ENCODE peak calls at places on chromosomes 11 and 22, in five cellular contexts. K is GM12878, M is H1, X is HepG2, Z is K562. N is an unnamed sample.

GRCh38 chr11:118144301-118144701 is 8.3 kb downstream of the SCN4B start:
- DNase-seq in K (no peak), M (no peak), X (no peak), Z (no peak), N (no peak)

GRCh38 chr11:42249401-42249800 is 789.9 kb upstream of the LRRC4C start:
- DNase-seq in K (no peak), M (no peak), X (no peak), Z (no peak), N (no peak)

GRCh38 chr11:122215244-122215992 is 99.4 kb upstream of the BLID start:
- DNase-seq in K (no peak), M (peak; percentile 68), X (peak; percentile 29), Z (peak; percentile 24), N (peak; percentile 88)

GRCh38 chr11:63802637-63803414 is 10.4 kb upstream of the SPINDOC start:
- DNase-seq in K (no peak), M (no peak), X (no peak), Z (peak; percentile 66), N (no peak)

GRCh38 chr11:43952020-43952400 is 9.6 kb downstream of the C11orf96 start:
- DNase-seq in K (no peak), M (no peak), X (no peak), Z (no peak), N (no peak)

GRCh38 chr11:126059238-126059761 is 3.4 kb downstream of the CDON start:
- DNase-seq in K (no peak), M (no peak), X (no peak), Z (no peak), N (peak; percentile 51)

GRCh38 chr22:50517495-50518260 is 7.7 kb downstream of the SCO2 start:
- DNase-seq in K (no peak), M (no peak), X (no peak), Z (no peak), N (peak; percentile 14)

GRCh38 chr11:1908579-1908978 is 10.9 kb upstream of the TNNT3 start:
- DNase-seq in K (no peak), M (no peak), X (no peak), Z (no peak), N (no peak)

GRCh38 chr22:47204002-47204979 is 441.8 kb downstream of the TBC1D22A start:
- DNase-seq in K (no peak), M (no peak), X (no peak), Z (no peak), N (no peak)

GRCh38 chr11:77602385-77603105 is 12.8 kb downstream of the AQP11 start:
- DNase-seq in K (no peak), M (no peak), X (peak; percentile 72), Z (peak; percentile 30), N (no peak)

GRCh38 chr11:120316880-120317688 is 8.0 kb upstream of the TLCD5 start:
- DNase-seq in K (no peak), M (no peak), X (no peak), Z (no peak), N (no peak)

GRCh38 chr22:38033522-38034277 is 23.5 kb upstream of the PICK1 start:
- DNase-seq in K (no peak), M (no peak), X (no peak), Z (peak; percentile 13), N (no peak)

GRCh38 chr11:86551693-86552092 is 120.7 kb downstream of the ME3 start:
- DNase-seq in K (no peak), M (no peak), X (peak; percentile 33), Z (no peak), N (no peak)

GRCh38 chr11:9264381-9265210 is 554 bp downstream of the DENND5A start:
- DNase-seq in K (no peak), M (no peak), X (no peak), Z (no peak), N (peak; percentile 60)

GRCh38 chr11:2563216-2564007 is 118.6 kb downstream of the KCNQ1 start:
- DNase-seq in K (no peak), M (no peak), X (peak; percentile 96), Z (no peak), N (no peak)

GRCh38 chr11:74449369-74449931 is 17.9 kb downstream of the KCNE3 start:
- DNase-seq in K (peak; percentile 28), M (no peak), X (peak; percentile 52), Z (peak; percentile 50), N (peak; percentile 56)

GRCh38 chr22:19094393-19094997 is 27.7 kb downstream of the DGCR2 start:
- DNase-seq in K (no peak), M (no peak), X (no peak), Z (peak; percentile 27), N (no peak)

GRCh38 chr11:70244698-70245097 is 25.8 kb upstream of the PPFIA1 start:
- DNase-seq in K (no peak), M (no peak), X (no peak), Z (no peak), N (no peak)

GRCh38 chr22:20552450-20552894 is 45.1 kb downstream of the MED15 start:
- DNase-seq in K (no peak), M (no peak), X (peak; percentile 67), Z (no peak), N (no peak)

GRCh38 chr11:65575568-65576231 is at the start of gene EHBP1L1:
- DNase-seq in K (peak; percentile 70), M (no peak), X (no peak), Z (peak; percentile 91), N (peak; percentile 91)

GRCh38 chr22:30078320-30079311 is 1.6 kb upstream of the HORMAD2 start:
- DNase-seq in K (peak; percentile 74), M (no peak), X (no peak), Z (no peak), N (no peak)

GRCh38 chr11:114317738-114318137 is 21.5 kb downstream of the NNMT start:
- DNase-seq in K (no peak), M (no peak), X (no peak), Z (no peak), N (peak; percentile 39)

GRCh38 chr22:46073683-46074504 is 76.4 kb upstream of the PPARA start:
- DNase-seq in K (no peak), M (no peak), X (no peak), Z (no peak), N (no peak)

GRCh38 chr11:79165908-79166307 is 274.9 kb downstream of the TENM4 start:
- DNase-seq in K (no peak), M (no peak), X (no peak), Z (no peak), N (no peak)

GRCh38 chr22:31789803-31790202 is 36.0 kb downstream of the DEPDC5 start:
- DNase-seq in K (no peak), M (no peak), X (no peak), Z (no peak), N (no peak)

GRCh38 chr11:64065141-64065465 is 29.4 kb downstream of the FLRT1 start:
- DNase-seq in K (no peak), M (no peak), X (no peak), Z (no peak), N (no peak)

GRCh38 chr11:130473795-130474377 is 25.4 kb downstream of the ADAMTS15 start:
- DNase-seq in K (no peak), M (no peak), X (no peak), Z (no peak), N (no peak)

GRCh38 chr11:85884581-85885021 is 29.4 kb downstream of the CCDC83 start:
- DNase-seq in K (no peak), M (no peak), X (no peak), Z (no peak), N (no peak)

GRCh38 chr11:86459002-86459385 is 84.3 kb downstream of the CCDC81 start:
- DNase-seq in K (no peak), M (no peak), X (no peak), Z (no peak), N (no peak)

GRCh38 chr11:85076535-85077330 is 550.4 kb downstream of the DLG2 start:
- DNase-seq in K (no peak), M (no peak), X (no peak), Z (no peak), N (no peak)

GRCh38 chr22:32200752-32201151 is 4.1 kb downstream of the RFPL2 start:
- DNase-seq in K (no peak), M (no peak), X (no peak), Z (no peak), N (no peak)

GRCh38 chr22:20064140-20064480 is 15.9 kb upstream of the DGCR8 start:
- DNase-seq in K (no peak), M (no peak), X (no peak), Z (no peak), N (no peak)

GRCh38 chr22:24444251-24444650 is 16.9 kb downstream of the ADORA2A start:
- DNase-seq in K (no peak), M (no peak), X (no peak), Z (no peak), N (no peak)

GRCh38 chr22:24441406-24442351 is 14.3 kb downstream of the ADORA2A start:
- DNase-seq in K (no peak), M (no peak), X (no peak), Z (no peak), N (peak; percentile 79)

GRCh38 chr22:24443668-24444067 is 16.3 kb downstream of the ADORA2A start:
- DNase-seq in K (no peak), M (no peak), X (no peak), Z (no peak), N (no peak)

GRCh38 chr22:24440718-24441405 is 13.5 kb downstream of the ADORA2A start:
- DNase-seq in K (no peak), M (no peak), X (no peak), Z (no peak), N (peak; percentile 23)

GRCh38 chr22:24442352-24442744 is 14.9 kb downstream of the ADORA2A start:
- DNase-seq in K (no peak), M (no peak), X (no peak), Z (no peak), N (peak; percentile 36)
- H2AFZ ChIP-seq in K (no peak overlapping the region), M (no peak overlapping the region), X (no peak overlapping the region), Z (no peak overlapping the region), N (no peak overlapping the region)

GRCh38 chr11:14927146-14927545 is 35.1 kb upstream of the CYP2R1 start:
- DNase-seq in K (no peak), M (no peak), X (no peak), Z (no peak), N (no peak)
- TF ChIP-seq CHD2 in K (no peak), M (no peak), X (no peak), Z (no peak), N (no peak)

GRCh38 chr11:46243796-46244109 is 33.7 kb upstream of the CREB3L1 start:
- DNase-seq in K (no peak), M (no peak), X (no peak), Z (no peak), N (no peak)
- H2AFZ ChIP-seq in K (peak overlapping the region; percentile 88), M (peak overlapping the region; percentile 24), X (peak overlapping the region; percentile 71), Z (peak overlapping the region; percentile 81), N (peak overlapping the region; percentile 16)

DNA sequence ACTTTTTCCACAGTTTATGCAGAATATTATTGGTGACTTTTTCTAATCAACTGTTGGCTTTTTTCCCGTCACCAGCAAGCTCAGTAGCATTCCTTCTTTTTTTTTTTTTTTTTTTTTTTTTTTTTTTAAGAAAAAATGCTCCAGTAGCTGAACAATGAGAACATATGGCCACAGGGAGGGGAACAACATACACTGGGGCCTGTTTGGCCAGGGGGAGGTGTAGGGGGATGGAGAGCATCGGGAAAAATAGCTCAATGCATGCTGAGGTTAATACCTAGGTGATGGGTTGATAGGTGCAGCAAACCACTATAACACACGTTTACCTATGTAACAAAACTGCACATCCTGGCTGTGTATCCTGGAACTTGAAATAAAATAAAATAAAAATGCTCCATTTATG is 82.5 kb downstream of the ARHGAP42 start:
- DNase-seq in K (no peak), M (no peak), X (no peak), Z (no peak), N (no peak)
- TF ChIP-seq CHD2 in K (no peak), M (no peak), X (no peak), Z (no peak), N (no peak)